ENCODE peak calls at places on chromosome 17, in six cellular contexts. One of them, this sample, is unnamed.

GRCh38 chr17:44547625-44548297 is 9.5 kb upstream of the FZD2 start:
- DNase-seq in IMR-90: no peak
- DNase-seq in HEK293T: no peak
- DNase-seq in GM12878: no peak
- DNase-seq in K562: no peak
- DNase-seq in HepG2: no peak
- DNase-seq in this sample: no peak

GRCh38 chr17:79987187-79987889 is 48.3 kb downstream of the TBC1D16 start:
- DNase-seq in IMR-90: no peak
- DNase-seq in HEK293T: no peak
- DNase-seq in GM12878: no peak
- DNase-seq in K562: no peak
- DNase-seq in HepG2: peak
- DNase-seq in this sample: no peak

GRCh38 chr17:30939059-30939689 is 17.4 kb downstream of the ADAP2 start:
- DNase-seq in IMR-90: no peak
- DNase-seq in HEK293T: no peak
- DNase-seq in GM12878: peak
- DNase-seq in K562: no peak
- DNase-seq in HepG2: no peak
- DNase-seq in this sample: no peak

GRCh38 chr17:58332720-58333395 is 4.3 kb upstream of the TSPOAP1 start:
- DNase-seq in IMR-90: no peak
- DNase-seq in HEK293T: no peak
- DNase-seq in GM12878: no peak
- DNase-seq in K562: no peak
- DNase-seq in HepG2: no peak
- DNase-seq in this sample: no peak

GRCh38 chr17:79005063-79005861 is 4.3 kb downstream of the CANT1 start:
- DNase-seq in IMR-90: no peak
- DNase-seq in HEK293T: no peak
- DNase-seq in GM12878: no peak
- DNase-seq in K562: no peak
- DNase-seq in HepG2: no peak
- DNase-seq in this sample: no peak

GRCh38 chr17:15133143-15133542 is 132.0 kb downstream of the PMP22 start:
- DNase-seq in IMR-90: no peak
- DNase-seq in HEK293T: no peak
- DNase-seq in GM12878: no peak
- DNase-seq in K562: peak
- DNase-seq in HepG2: no peak
- DNase-seq in this sample: no peak

GRCh38 chr17:51508048-51508447 is 247.7 kb downstream of the UTP18 start:
- DNase-seq in IMR-90: no peak
- DNase-seq in HEK293T: no peak
- DNase-seq in GM12878: no peak
- DNase-seq in K562: no peak
- DNase-seq in HepG2: no peak
- DNase-seq in this sample: no peak

GRCh38 chr17:64097196-64097936 is 32.6 kb downstream of the ERN1 start:
- DNase-seq in IMR-90: peak
- DNase-seq in HEK293T: no peak
- DNase-seq in GM12878: no peak
- DNase-seq in K562: no peak
- DNase-seq in HepG2: no peak
- DNase-seq in this sample: no peak

GRCh38 chr17:63275318-63275967 is 170.7 kb downstream of the CYB561 start:
- DNase-seq in IMR-90: peak
- DNase-seq in HEK293T: peak
- DNase-seq in GM12878: no peak
- DNase-seq in K562: peak
- DNase-seq in HepG2: peak
- DNase-seq in this sample: peak

GRCh38 chr17:11601661-11602060 is 3.4 kb downstream of the DNAH9 start:
- DNase-seq in IMR-90: no peak
- DNase-seq in HEK293T: no peak
- DNase-seq in GM12878: no peak
- DNase-seq in K562: no peak
- DNase-seq in HepG2: no peak
- DNase-seq in this sample: no peak

GRCh38 chr17:30556374-30557332 is 79.4 kb downstream of the GOSR1 start:
- DNase-seq in IMR-90: no peak
- DNase-seq in HEK293T: no peak
- DNase-seq in GM12878: no peak
- DNase-seq in K562: no peak
- DNase-seq in HepG2: no peak
- DNase-seq in this sample: no peak

GRCh38 chr17:57881143-57881542 is 31.3 kb upstream of the MRPS23 start:
- DNase-seq in IMR-90: peak
- DNase-seq in HEK293T: no peak
- DNase-seq in GM12878: no peak
- DNase-seq in K562: no peak
- DNase-seq in HepG2: no peak
- DNase-seq in this sample: no peak

GRCh38 chr17:39566092-39566491 is 41.6 kb downstream of the NEUROD2 start:
- DNase-seq in IMR-90: no peak
- DNase-seq in HEK293T: no peak
- DNase-seq in GM12878: no peak
- DNase-seq in K562: no peak
- DNase-seq in HepG2: no peak
- DNase-seq in this sample: no peak

GRCh38 chr17:29193146-29193545 is 12.9 kb upstream of the MYO18A start:
- DNase-seq in IMR-90: no peak
- DNase-seq in HEK293T: no peak
- DNase-seq in GM12878: no peak
- DNase-seq in K562: no peak
- DNase-seq in HepG2: no peak
- DNase-seq in this sample: no peak

GRCh38 chr17:7687908-7688807 is at the start of gene WRAP53:
- DNase-seq in IMR-90: peak
- DNase-seq in HEK293T: peak
- DNase-seq in GM12878: peak
- DNase-seq in K562: peak
- DNase-seq in HepG2: peak
- DNase-seq in this sample: peak

GRCh38 chr17:6603746-6604325 is 36.7 kb downstream of the KIAA0753 start:
- DNase-seq in IMR-90: peak
- DNase-seq in HEK293T: no peak
- DNase-seq in GM12878: no peak
- DNase-seq in K562: no peak
- DNase-seq in HepG2: no peak
- DNase-seq in this sample: no peak

GRCh38 chr17:81901167-81902022 is 643 bp upstream of the NPB start:
- DNase-seq in IMR-90: no peak
- DNase-seq in HEK293T: no peak
- DNase-seq in GM12878: no peak
- DNase-seq in K562: no peak
- DNase-seq in HepG2: no peak
- DNase-seq in this sample: no peak

GRCh38 chr17:81869221-81870154 is 1.6 kb downstream of the ARHGDIA start:
- DNase-seq in IMR-90: no peak
- DNase-seq in HEK293T: peak
- DNase-seq in GM12878: no peak
- DNase-seq in K562: peak
- DNase-seq in HepG2: no peak
- DNase-seq in this sample: peak

GRCh38 chr17:11506635-11507034 is 91.6 kb upstream of the DNAH9 start:
- DNase-seq in IMR-90: no peak
- DNase-seq in HEK293T: no peak
- DNase-seq in GM12878: no peak
- DNase-seq in K562: peak
- DNase-seq in HepG2: peak
- DNase-seq in this sample: peak

GRCh38 chr17:65917560-65917959 is 274.4 kb downstream of the CEP112 start:
- DNase-seq in IMR-90: no peak
- DNase-seq in HEK293T: no peak
- DNase-seq in GM12878: no peak
- DNase-seq in K562: no peak
- DNase-seq in HepG2: no peak
- DNase-seq in this sample: no peak

GRCh38 chr17:44345497-44346026 is 460 bp downstream of the GRN start:
- DNase-seq in IMR-90: peak
- DNase-seq in HEK293T: peak
- DNase-seq in GM12878: no peak
- DNase-seq in K562: peak
- DNase-seq in HepG2: peak
- DNase-seq in this sample: peak

GRCh38 chr17:49457564-49458535 is 37.2 kb upstream of the NGFR start:
- DNase-seq in IMR-90: no peak
- DNase-seq in HEK293T: no peak
- DNase-seq in GM12878: no peak
- DNase-seq in K562: no peak
- DNase-seq in HepG2: no peak
- DNase-seq in this sample: no peak

GRCh38 chr17:49454050-49454449 is 39.4 kb upstream of the PHB1 start:
- DNase-seq in IMR-90: peak
- DNase-seq in HEK293T: no peak
- DNase-seq in GM12878: no peak
- DNase-seq in K562: no peak
- DNase-seq in HepG2: peak
- DNase-seq in this sample: no peak

GRCh38 chr17:49452173-49452572 is 37.5 kb upstream of the PHB1 start:
- DNase-seq in IMR-90: no peak
- DNase-seq in HEK293T: no peak
- DNase-seq in GM12878: no peak
- DNase-seq in K562: peak
- DNase-seq in HepG2: no peak
- DNase-seq in this sample: no peak

GRCh38 chr17:49456172-49456965 is 38.7 kb upstream of the NGFR start:
- DNase-seq in IMR-90: peak
- DNase-seq in HEK293T: no peak
- DNase-seq in GM12878: no peak
- DNase-seq in K562: no peak
- DNase-seq in HepG2: no peak
- DNase-seq in this sample: no peak

GRCh38 chr17:49455226-49455968 is 39.7 kb upstream of the NGFR start:
- DNase-seq in IMR-90: no peak
- DNase-seq in HEK293T: no peak
- DNase-seq in GM12878: no peak
- DNase-seq in K562: no peak
- DNase-seq in HepG2: no peak
- DNase-seq in this sample: no peak
- TF ChIP-seq BHLHE40 in IMR-90: no peak
- TF ChIP-seq BHLHE40 in HEK293T: no peak
- TF ChIP-seq BHLHE40 in GM12878: no peak
- TF ChIP-seq BHLHE40 in K562: no peak
- TF ChIP-seq BHLHE40 in HepG2: no peak
- TF ChIP-seq BHLHE40 in this sample: no peak

GRCh38 chr17:633641-634091 is 81.0 kb downstream of the VPS53 start:
- DNase-seq in IMR-90: no peak
- DNase-seq in HEK293T: no peak
- DNase-seq in GM12878: no peak
- DNase-seq in K562: no peak
- DNase-seq in HepG2: no peak
- DNase-seq in this sample: no peak
- TF ChIP-seq BHLHE40 in IMR-90: no peak
- TF ChIP-seq BHLHE40 in HEK293T: no peak
- TF ChIP-seq BHLHE40 in GM12878: no peak
- TF ChIP-seq BHLHE40 in K562: no peak
- TF ChIP-seq BHLHE40 in HepG2: no peak
- TF ChIP-seq BHLHE40 in this sample: no peak

GRCh38 chr17:69760562-69760961 is 314.5 kb upstream of the KCNJ16 start:
- DNase-seq in IMR-90: no peak
- DNase-seq in HEK293T: no peak
- DNase-seq in GM12878: no peak
- DNase-seq in K562: no peak
- DNase-seq in HepG2: no peak
- DNase-seq in this sample: no peak

GRCh38 chr17:69762766-69763165 is 312.3 kb upstream of the KCNJ16 start:
- DNase-seq in IMR-90: no peak
- DNase-seq in HEK293T: no peak
- DNase-seq in GM12878: no peak
- DNase-seq in K562: no peak
- DNase-seq in HepG2: no peak
- DNase-seq in this sample: no peak

GRCh38 chr17:69761767-69762321 is 313.2 kb upstream of the KCNJ16 start:
- DNase-seq in IMR-90: peak
- DNase-seq in HEK293T: no peak
- DNase-seq in GM12878: no peak
- DNase-seq in K562: no peak
- DNase-seq in HepG2: peak
- DNase-seq in this sample: peak

GRCh38 chr17:69762359-69762758 is 312.7 kb upstream of the KCNJ16 start:
- DNase-seq in IMR-90: no peak
- DNase-seq in HEK293T: no peak
- DNase-seq in GM12878: no peak
- DNase-seq in K562: no peak
- DNase-seq in HepG2: no peak
- DNase-seq in this sample: no peak

DNA sequence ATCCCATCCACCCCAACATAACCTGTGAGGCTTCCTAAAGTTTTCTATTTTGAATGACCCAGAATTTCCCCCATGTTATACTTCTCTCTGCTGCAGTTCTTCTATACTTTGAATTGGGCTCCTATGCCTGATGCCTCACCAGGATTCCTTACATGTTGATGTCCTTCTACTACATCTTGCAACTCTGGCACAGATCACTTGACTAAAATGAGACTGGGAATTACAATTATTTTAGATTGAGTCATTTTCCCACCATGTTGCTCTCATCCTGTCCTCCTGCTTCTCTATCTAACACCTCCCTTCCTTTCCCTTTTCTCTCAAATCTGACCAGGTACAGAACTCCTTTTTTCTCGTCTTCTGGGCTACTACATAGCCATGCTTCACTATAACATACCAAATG is 314.0 kb upstream of the KCNJ16 start:
- DNase-seq in IMR-90: peak
- DNase-seq in HEK293T: no peak
- DNase-seq in GM12878: no peak
- DNase-seq in K562: no peak
- DNase-seq in HepG2: no peak
- DNase-seq in this sample: no peak
- TF ChIP-seq BHLHE40 in IMR-90: no peak
- TF ChIP-seq BHLHE40 in HEK293T: no peak
- TF ChIP-seq BHLHE40 in GM12878: no peak
- TF ChIP-seq BHLHE40 in K562: no peak
- TF ChIP-seq BHLHE40 in HepG2: no peak
- TF ChIP-seq BHLHE40 in this sample: no peak

DNA sequence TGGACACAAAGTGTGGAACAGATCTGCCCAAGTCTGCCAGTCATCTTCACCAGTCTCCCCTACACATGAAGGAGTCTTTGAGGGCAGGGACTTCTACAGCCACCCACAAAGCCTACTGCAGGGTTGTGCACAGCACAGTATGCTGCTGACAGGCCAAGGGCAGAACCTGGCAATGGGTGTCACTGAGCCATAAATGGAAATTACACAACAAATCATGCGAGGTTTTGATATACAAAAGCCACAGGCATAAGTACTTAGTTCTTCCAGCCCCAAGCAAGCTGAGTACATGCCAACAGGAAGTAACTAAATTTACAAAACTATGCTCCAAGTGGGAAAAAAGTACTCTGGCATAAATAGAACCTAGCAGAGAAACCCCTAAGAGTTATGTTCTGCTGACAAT is 7.8 kb upstream of the PSMC3IP start:
- DNase-seq in IMR-90: no peak
- DNase-seq in HEK293T: no peak
- DNase-seq in GM12878: no peak
- DNase-seq in K562: no peak
- DNase-seq in HepG2: no peak
- DNase-seq in this sample: no peak
- TF ChIP-seq BHLHE40 in IMR-90: no peak
- TF ChIP-seq BHLHE40 in HEK293T: no peak
- TF ChIP-seq BHLHE40 in GM12878: no peak
- TF ChIP-seq BHLHE40 in K562: no peak
- TF ChIP-seq BHLHE40 in HepG2: no peak
- TF ChIP-seq BHLHE40 in this sample: no peak

This sample was measured in A549.